ENCODE peak calls at places on chromosomes 12 and 14, in five cellular contexts. I is ascending aorta, D is cardiac fibroblast, R is body of pancreas, H is A549. F is an unnamed sample.

GRCh38 chr12:63916561-63917476 is 72.3 kb downstream of the SRGAP1 start:
- DNase-seq in D (peak), R (no peak), I (no peak), H (no peak), F (no peak)

GRCh38 chr12:106189341-106189740 is 50.6 kb upstream of the NUAK1 start:
- DNase-seq in I (no peak), D (no peak), H (no peak), R (no peak), F (no peak)

GRCh38 chr14:99380991-99381687 is 99.5 kb downstream of the SETD3 start:
- DNase-seq in D (no peak), R (no peak), H (no peak), I (no peak), F (no peak)

GRCh38 chr14:104931323-104931770 is 6.7 kb downstream of the PLD4 start:
- DNase-seq in R (no peak), D (no peak), H (no peak), I (no peak), F (no peak)

GRCh38 chr14:34436118-34436905 is 25.7 kb downstream of the SPTSSA start:
- DNase-seq in D (peak), R (no peak), H (no peak), I (no peak), F (peak)

GRCh38 chr12:90984114-90984513 is 20.7 kb downstream of the EPYC start:
- DNase-seq in I (no peak), H (no peak), D (no peak), R (no peak), F (no peak)

GRCh38 chr14:104872469-104873341 is 7.6 kb downstream of the CEP170B start:
- DNase-seq in R (peak), H (no peak), I (no peak), D (no peak), F (no peak)

GRCh38 chr12:3533703-3534386 is 42.8 kb downstream of the PRMT8 start:
- DNase-seq in D (peak), I (no peak), H (no peak), R (peak), F (peak)

GRCh38 chr12:3882896-3883564 is 9.8 kb upstream of the PARP11 start:
- DNase-seq in D (peak), R (no peak), H (peak), I (no peak), F (no peak)

GRCh38 chr12:93315907-93316622 is 61.7 kb upstream of the NUDT4 start:
- DNase-seq in R (no peak), H (no peak), I (no peak), D (peak), F (no peak)

GRCh38 chr12:13187399-13187798 is 9.1 kb upstream of the EMP1 start:
- DNase-seq in R (no peak), I (no peak), D (no peak), H (peak), F (no peak)

GRCh38 chr14:44952391-44953110 is 9.2 kb downstream of the KLHL28 start:
- DNase-seq in D (no peak), R (no peak), I (no peak), H (no peak), F (no peak)

GRCh38 chr14:52706286-52706685 is 714 bp upstream of the PSMC6 start:
- DNase-seq in D (no peak), H (no peak), R (no peak), I (no peak), F (no peak)

GRCh38 chr12:124327362-124328043 is 32.6 kb downstream of the RFLNA start:
- DNase-seq in R (no peak), I (no peak), D (no peak), H (no peak), F (no peak)

GRCh38 chr12:124326899-124327298 is 32.0 kb downstream of the RFLNA start:
- DNase-seq in I (no peak), R (no peak), D (no peak), H (no peak), F (no peak)

GRCh38 chr12:124324803-124325705 is 30.2 kb downstream of the RFLNA start:
- DNase-seq in H (no peak), D (no peak), I (no peak), R (no peak), F (no peak)

GRCh38 chr12:124328116-124328515 is 33.2 kb downstream of the RFLNA start:
- DNase-seq in R (no peak), H (no peak), I (no peak), D (no peak), F (no peak)

DNA sequence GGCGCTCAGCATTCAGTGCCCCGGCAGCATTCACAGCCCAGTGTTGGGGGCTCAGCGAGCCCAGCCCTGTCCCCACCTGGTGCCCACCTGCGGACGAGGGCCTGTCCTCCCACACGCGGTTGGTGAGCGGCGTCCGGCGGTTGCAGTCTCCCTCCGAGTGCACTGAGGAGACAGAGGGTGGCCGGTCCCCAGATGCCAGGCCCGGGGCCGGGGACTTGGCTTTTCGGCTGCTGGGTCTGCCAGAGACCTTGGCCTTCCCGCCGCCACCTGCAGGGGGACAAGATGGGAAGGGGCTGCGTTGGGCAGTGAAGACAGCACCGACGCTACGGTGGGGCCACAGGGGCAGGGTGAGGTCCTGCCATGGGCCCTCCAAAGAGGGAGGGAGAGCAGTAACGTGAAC is 31.2 kb downstream of the RFLNA start:
- DNase-seq in I (no peak), H (no peak), R (no peak), D (no peak), F (no peak)
- TF ChIP-seq CTCF in I (no peak), H (no peak), R (no peak), D (no peak), F (no peak)

GRCh38 chr12:122467983-122468382 is 32.7 kb downstream of the ZCCHC8 start:
- DNase-seq in D (no peak), I (no peak), H (no peak), R (no peak), F (no peak)
- H3K4me3 ChIP-seq in D (no peak), I (no peak), H (no peak), R (no peak), F (no peak)

GRCh38 chr12:61538951-61539350 is 721.3 kb upstream of the USP15 start:
- DNase-seq in H (no peak), I (no peak), D (no peak), R (no peak), F (peak)
- TF ChIP-seq CTCF in H (no peak), I (peak), D (no peak), R (peak), F (peak)

DNA sequence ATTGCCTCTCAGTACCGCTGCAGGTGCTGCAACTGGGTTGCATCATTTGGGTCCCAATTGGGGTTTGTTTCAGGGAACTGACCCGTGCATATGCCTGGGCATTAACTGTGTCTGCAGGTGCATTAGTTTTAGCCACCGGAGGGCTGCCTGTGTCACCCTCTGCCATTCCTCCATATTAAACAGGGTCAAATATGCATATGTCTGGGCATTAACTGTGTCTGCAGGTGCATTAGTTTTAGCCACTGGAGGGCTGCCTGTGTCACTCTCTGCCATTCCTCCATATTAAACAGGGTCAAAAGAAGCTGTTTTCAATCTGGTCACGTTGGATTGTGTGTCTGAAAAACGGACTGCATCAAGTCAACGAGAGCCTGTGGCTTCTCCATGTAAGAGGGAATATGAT is 1317.0 kb downstream of the TMEM121 start:
- DNase-seq in D (no peak), H (no peak), R (no peak), I (no peak), F (no peak)
- H3K4me3 ChIP-seq in D (no peak), H (peak), R (no peak), I (peak), F (peak)

DNA sequence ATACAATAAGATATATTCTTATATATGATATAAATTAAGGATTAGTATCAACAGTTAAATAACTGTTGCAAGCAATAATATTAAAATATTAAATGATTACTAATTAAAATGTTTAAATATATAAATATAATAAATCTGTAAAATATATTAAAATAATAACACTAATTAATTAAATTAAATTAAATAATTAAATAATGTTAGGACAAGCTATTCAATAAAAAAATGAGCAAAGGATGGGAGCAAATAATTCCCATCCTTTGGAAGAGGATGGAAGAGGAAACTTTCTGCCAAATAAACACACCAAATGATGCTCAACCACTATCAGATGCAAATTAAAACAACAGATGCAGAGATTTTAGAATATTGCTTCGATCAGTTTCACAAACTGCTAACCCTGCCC is 39.4 kb upstream of the BMP4 start:
- DNase-seq in H (no peak), D (no peak), R (no peak), I (no peak), F (no peak)
- TF ChIP-seq CTCF in H (no peak), D (no peak), R (no peak), I (no peak), F (no peak)

GRCh38 chr12:131220007-131220685 is 266.4 kb downstream of the ADGRD1 start:
- DNase-seq in D (no peak), H (no peak), I (no peak), R (no peak), F (no peak)

GRCh38 chr12:131219173-131220006 is 265.7 kb downstream of the ADGRD1 start:
- DNase-seq in H (no peak), D (no peak), I (no peak), R (no peak), F (no peak)

GRCh38 chr12:131221946-131222249 is 268.2 kb downstream of the ADGRD1 start:
- DNase-seq in I (no peak), H (no peak), D (no peak), R (no peak), F (no peak)

GRCh38 chr12:131222271-131223139 is 268.8 kb downstream of the ADGRD1 start:
- DNase-seq in D (no peak), H (no peak), R (no peak), I (no peak), F (no peak)

GRCh38 chr12:131221061-131221945 is 267.6 kb downstream of the ADGRD1 start:
- DNase-seq in D (no peak), H (no peak), R (no peak), I (no peak), F (no peak)
- H3K4me3 ChIP-seq in D (no peak), H (no peak), R (no peak), I (no peak), F (no peak)

GRCh38 chr12:75725505-75726120 is 214.2 kb upstream of the KRR1 start:
- DNase-seq in R (no peak), D (no peak), H (peak), I (no peak), F (no peak)
- TF ChIP-seq CTCF in R (no peak), D (peak), H (no peak), I (no peak), F (no peak)

GRCh38 chr14:69573205-69573840 is 1.3 kb downstream of the CCDC177 start:
- DNase-seq in H (no peak), R (no peak), D (no peak), I (no peak), F (no peak)
- H3K4me3 ChIP-seq in H (peak), R (no peak), D (no peak), I (peak), F (no peak)

GRCh38 chr12:101455685-101456084 is 19.5 kb upstream of the SPIC start:
- DNase-seq in D (no peak), H (no peak), I (no peak), R (no peak), F (no peak)
- TF ChIP-seq CTCF in D (no peak), H (no peak), I (no peak), R (no peak), F (no peak)

GRCh38 chr14:103209054-103209453 is 85.8 kb downstream of the TNFAIP2 start:
- DNase-seq in R (no peak), H (no peak), I (no peak), D (no peak), F (no peak)

GRCh38 chr14:103207038-103207403 is 83.8 kb downstream of the TNFAIP2 start:
- DNase-seq in H (no peak), R (peak), D (peak), I (peak), F (no peak)

GRCh38 chr14:103205541-103205906 is 82.3 kb downstream of the TNFAIP2 start:
- DNase-seq in R (no peak), I (no peak), H (no peak), D (no peak), F (no peak)

GRCh38 chr14:103206023-103206481 is 82.8 kb downstream of the TNFAIP2 start:
- DNase-seq in D (peak), H (no peak), I (no peak), R (peak), F (no peak)

DNA sequence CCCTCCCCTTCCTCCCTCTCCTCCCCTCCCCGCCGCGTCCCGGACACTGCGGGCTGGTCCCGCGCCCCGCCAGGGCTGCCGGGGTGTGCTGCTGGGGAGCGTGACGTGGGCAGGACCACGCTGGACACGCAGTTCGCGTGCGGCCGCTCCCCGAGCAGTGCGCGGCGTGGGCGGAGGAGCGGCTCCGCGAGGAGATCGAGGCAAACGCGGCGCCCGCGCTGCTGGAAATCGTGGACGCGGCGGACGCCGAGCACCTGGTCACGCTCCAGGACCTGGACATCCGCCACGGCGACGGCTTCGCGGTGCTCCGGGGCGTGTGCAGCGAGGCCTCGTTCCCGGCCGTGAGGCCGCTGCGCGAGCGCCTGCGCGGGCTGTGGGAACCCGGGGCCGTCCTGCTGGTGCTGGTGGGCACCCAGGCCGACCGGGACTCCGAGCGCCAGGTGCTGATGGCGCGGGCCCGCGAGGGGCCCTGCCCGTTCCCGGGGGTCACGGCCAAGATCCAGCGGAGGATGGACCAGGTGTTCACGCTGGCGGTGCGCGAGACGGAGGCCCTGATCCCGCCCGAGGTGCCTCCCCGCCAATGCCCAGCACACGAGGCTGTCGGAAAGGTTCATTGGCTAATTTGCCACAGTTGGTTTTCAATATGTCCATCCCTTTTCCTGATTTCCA is 84.3 kb downstream of the TNFAIP2 start:
- DNase-seq in I (no peak), D (peak), H (no peak), R (peak), F (no peak)
- H3K4me3 ChIP-seq in I (peak), D (peak), H (no peak), R (no peak), F (no peak)